ENCODE peak calls at places on chromosomes 7 and 10, in eight cellular contexts. L, B, S, H, Z, U, Y and X are unnamed samples.
A peak's percentile ranks its signal among the peaks of the same experiment; 100 is the strongest.

GRCh38 chr10:93071177-93071472 is 2.6 kb upstream of the CYP26A1 start:
- DNase-seq in L (no peak), B (no peak), S (peak; percentile 12), H (no peak), Z (no peak), U (no peak), Y (no peak), X (no peak)

GRCh38 chr10:21495686-21496284 is 29.7 kb downstream of the SKIDA1 start:
- DNase-seq in L (peak; percentile 93), B (peak; percentile 59), S (peak; percentile 99), H (peak; percentile 88), Z (peak; percentile 96), U (peak; percentile 86), Y (peak; percentile 89), X (peak; percentile 74)

GRCh38 chr7:116999316-116999715 is 46.0 kb downstream of the ST7 start:
- DNase-seq in L (no peak), B (no peak), S (no peak), H (no peak), Z (no peak), U (no peak), Y (no peak), X (no peak)

GRCh38 chr7:97770845-97771244 is 39.0 kb downstream of the TAC1 start:
- DNase-seq in L (no peak), B (no peak), S (no peak), H (no peak), Z (no peak), U (no peak), Y (no peak), X (no peak)

GRCh38 chr7:79180533-79180932 is 272.9 kb downstream of the MAGI2 start:
- DNase-seq in L (no peak), B (no peak), S (no peak), H (no peak), Z (no peak), U (no peak), Y (no peak), X (no peak)

GRCh38 chr10:43361532-43362190 is 9.8 kb upstream of the FXYD4 start:
- DNase-seq in L (no peak), B (no peak), S (no peak), H (peak; percentile 25), Z (no peak), U (peak; percentile 67), Y (no peak), X (no peak)

GRCh38 chr7:71637578-71637977 is 505.6 kb downstream of the GALNT17 start:
- DNase-seq in L (no peak), B (no peak), S (no peak), H (no peak), Z (no peak), U (no peak), Y (no peak), X (no peak)

GRCh38 chr7:30446266-30446665 is 32.3 kb downstream of the NOD1 start:
- DNase-seq in L (no peak), B (no peak), S (no peak), H (no peak), Z (no peak), U (no peak), Y (no peak), X (no peak)

GRCh38 chr10:95431900-95432342 is 129.2 kb downstream of the SORBS1 start:
- DNase-seq in L (peak; percentile 11), B (no peak), S (no peak), H (no peak), Z (no peak), U (no peak), Y (no peak), X (no peak)

GRCh38 chr7:132518839-132519173 is 57.5 kb downstream of the PLXNA4 start:
- DNase-seq in L (no peak), B (no peak), S (no peak), H (no peak), Z (no peak), U (no peak), Y (no peak), X (no peak)

GRCh38 chr7:130943336-130943901 is 209.4 kb upstream of the KLF14 start:
- DNase-seq in L (no peak), B (no peak), S (no peak), H (no peak), Z (no peak), U (no peak), Y (no peak), X (no peak)